ENCODE peak calls at places on chromosomes 12 and 14, in nine cellular contexts. I, V, D, Z, K, F, G, C and X are unnamed samples. For H3K4me1 and H3K27me3, the result is how much of the 10 kb centered on the place peaks cover.

GRCh38 chr14:26008290-26008689 is 589.5 kb downstream of the NOVA1 start:
- DNase-seq in Z (no peak), C (no peak), F (peak), I (no peak), K (no peak), V (no peak), D (no peak), G (no peak), X (no peak)

GRCh38 chr14:63470877-63471565 is 72.2 kb downstream of the PPP2R5E start:
- DNase-seq in I (no peak), F (no peak), D (no peak), C (no peak), K (no peak), G (no peak), Z (no peak), V (no peak), X (no peak)

GRCh38 chr12:96247567-96247962 is 53.4 kb downstream of the ELK3 start:
- DNase-seq in F (no peak), I (no peak), G (no peak), C (no peak), K (no peak), D (no peak), V (no peak), Z (no peak), X (no peak)

GRCh38 chr12:101039848-101040531 is 170.0 kb downstream of the SLC5A8 start:
- DNase-seq in V (no peak), Z (no peak), K (no peak), F (no peak), D (no peak), G (no peak), I (no peak), C (no peak), X (no peak)

GRCh38 chr14:67964391-67964812 is 144.8 kb downstream of the RAD51B start:
- DNase-seq in D (no peak), I (no peak), K (no peak), F (no peak), C (no peak), V (no peak), Z (no peak), G (no peak), X (no peak)

GRCh38 chr12:109027767-109028166 is 6.9 kb upstream of the SVOP start:
- DNase-seq in I (no peak), G (no peak), D (no peak), Z (no peak), K (no peak), V (no peak), C (no peak), F (no peak), X (no peak)

GRCh38 chr12:70560671-70561070 is 76.6 kb downstream of the PTPRB start:
- DNase-seq in C (no peak), D (no peak), V (no peak), K (no peak), I (no peak), F (no peak), Z (no peak), G (no peak), X (no peak)

GRCh38 chr14:88233915-88234314 is 89.2 kb downstream of the KCNK10 start:
- DNase-seq in G (no peak), K (no peak), F (peak), I (no peak), Z (no peak), D (no peak), C (peak), V (no peak), X (no peak)

GRCh38 chr14:96203635-96204034 is 1.0 kb upstream of the BDKRB2 start:
- DNase-seq in C (no peak), V (no peak), D (no peak), Z (no peak), F (no peak), I (no peak), K (no peak), G (no peak), X (no peak)

GRCh38 chr14:105092912-105093425 is 27.7 kb upstream of the GPR132 start:
- DNase-seq in C (peak), D (peak), V (no peak), K (no peak), I (peak), F (peak), Z (peak), G (peak), X (peak)

GRCh38 chr14:47438650-47439140 is 236.7 kb downstream of the MDGA2 start:
- DNase-seq in G (no peak), D (no peak), C (no peak), Z (no peak), V (no peak), I (no peak), F (peak), K (no peak), X (no peak)

GRCh38 chr12:58443981-58444371 is 476.3 kb downstream of the LRIG3 start:
- DNase-seq in G (no peak), F (no peak), I (no peak), Z (no peak), K (no peak), V (no peak), C (no peak), D (no peak), X (no peak)

GRCh38 chr14:53979747-53980642 is 23.4 kb upstream of the BMP4 start:
- DNase-seq in F (no peak), K (no peak), Z (no peak), G (no peak), C (no peak), I (no peak), D (peak), V (peak), X (no peak)

GRCh38 chr12:110684322-110684836 is 4.5 kb downstream of the HVCN1 start:
- DNase-seq in K (no peak), D (no peak), C (peak), F (no peak), Z (no peak), G (no peak), V (no peak), I (no peak), X (no peak)

GRCh38 chr12:12428047-12428446 is 71.2 kb downstream of the BORCS5 start:
- DNase-seq in I (no peak), C (no peak), F (no peak), Z (no peak), V (no peak), G (no peak), D (no peak), K (no peak), X (no peak)
- H3K4me1 ChIP-seq in I (under half), C (under half), F (under half), Z (under half), V (under half), G (under half), D (under half), K (under half), X (under half)

GRCh38 chr14:20630340-20631022 is 11.0 kb downstream of the OR6S1 start:
- DNase-seq in V (no peak), C (peak), G (peak), Z (peak), D (no peak), I (no peak), F (peak), K (no peak), X (no peak)
- H3K27me3 ChIP-seq in V (half or more), C (under half), G (under half), Z (half or more), D (under half), I (under half), F (half or more), K (under half), X (under half)

DNA sequence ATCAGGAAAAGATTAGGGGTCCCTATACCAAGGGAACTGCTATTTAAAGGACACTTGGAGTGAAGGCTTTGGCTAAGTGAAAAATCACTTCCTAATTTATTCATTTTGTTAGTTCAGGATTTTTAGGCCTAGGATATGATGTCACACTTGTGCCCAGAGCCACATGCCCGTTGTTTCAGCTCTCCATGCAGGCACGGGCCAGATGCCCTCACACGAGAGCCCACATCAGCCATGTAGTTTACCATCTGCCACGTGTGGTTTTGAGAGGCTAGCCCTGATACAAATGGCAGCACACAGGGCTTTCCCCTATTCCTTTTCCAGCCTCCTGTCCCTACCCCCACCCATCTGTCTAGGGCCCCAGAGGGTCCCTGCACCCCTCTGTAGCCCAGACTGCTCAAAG is 11.9 kb upstream of the LRP1-AS start:
- DNase-seq in K (no peak), Z (no peak), I (no peak), G (no peak), D (no peak), V (no peak), C (no peak), F (no peak), X (peak)
- H3K27ac ChIP-seq in K (no peak), Z (no peak), I (no peak), G (no peak), D (peak), V (no peak), C (no peak), F (no peak), X (no peak)

GRCh38 chr12:116090516-116090915 is 187.0 kb downstream of the MED13L start:
- DNase-seq in K (no peak), I (no peak), D (no peak), V (no peak), F (no peak), G (no peak), Z (no peak), C (no peak), X (no peak)

GRCh38 chr12:116092776-116093175 is 184.7 kb downstream of the MED13L start:
- DNase-seq in K (no peak), D (no peak), Z (no peak), G (no peak), I (no peak), F (no peak), C (no peak), V (no peak), X (no peak)

GRCh38 chr12:116093915-116094314 is 183.6 kb downstream of the MED13L start:
- DNase-seq in Z (no peak), C (no peak), V (no peak), K (no peak), D (no peak), I (no peak), F (no peak), G (no peak), X (no peak)

GRCh38 chr12:116092162-116092561 is 185.3 kb downstream of the MED13L start:
- DNase-seq in G (no peak), D (no peak), Z (no peak), K (no peak), F (no peak), I (no peak), V (no peak), C (no peak), X (no peak)

GRCh38 chr12:116091579-116091978 is 185.9 kb downstream of the MED13L start:
- DNase-seq in C (no peak), V (no peak), D (no peak), G (no peak), Z (no peak), I (no peak), F (no peak), K (no peak), X (no peak)
- H3K4me1 ChIP-seq in C (under half), V (under half), D (under half), G (under half), Z (under half), I (under half), F (under half), K (under half), X (under half)

GRCh38 chr12:5217936-5218335 is 174.3 kb downstream of the KCNA5 start:
- DNase-seq in C (no peak), I (no peak), K (no peak), F (no peak), G (no peak), Z (no peak), V (no peak), D (no peak), X (no peak)
- H3K27me3 ChIP-seq in C (under half), I (under half), K (under half), F (under half), G (under half), Z (under half), V (under half), D (under half), X (under half)

GRCh38 chr12:123250471-123251383 is 17.5 kb downstream of the MTRFR start:
- DNase-seq in Z (no peak), I (no peak), V (peak), K (no peak), C (no peak), G (no peak), D (no peak), F (no peak), X (no peak)

GRCh38 chr12:123254853-123255446 is 16.7 kb downstream of the CDK2AP1 start:
- DNase-seq in K (no peak), C (no peak), F (no peak), D (no peak), Z (no peak), I (no peak), V (no peak), G (no peak), X (no peak)

GRCh38 chr12:123245678-123246077 is 12.4 kb downstream of the MTRFR start:
- DNase-seq in Z (no peak), K (no peak), D (no peak), C (no peak), V (no peak), G (no peak), F (no peak), I (no peak), X (no peak)

GRCh38 chr12:123253606-123254459 is 17.8 kb downstream of the CDK2AP1 start:
- DNase-seq in G (no peak), D (peak), I (no peak), V (peak), K (no peak), C (no peak), F (no peak), Z (no peak), X (peak)

GRCh38 chr12:123251403-123252076 is 18.3 kb downstream of the MTRFR start:
- DNase-seq in F (no peak), G (no peak), I (no peak), V (no peak), C (no peak), Z (no peak), D (no peak), K (no peak), X (no peak)
- H3K27ac ChIP-seq in F (peak), G (no peak), I (no peak), V (peak), C (peak), Z (no peak), D (no peak), K (no peak), X (no peak)

GRCh38 chr12:48853228-48853688 is 1.3 kb upstream of the DDX23 start:
- DNase-seq in I (peak), G (peak), K (peak), C (peak), Z (peak), V (peak), F (peak), D (peak), X (peak)

GRCh38 chr12:48852734-48853168 is 788 bp upstream of the DDX23 start:
- DNase-seq in D (no peak), V (no peak), Z (no peak), K (no peak), I (no peak), F (peak), G (no peak), C (no peak), X (no peak)

GRCh38 chr12:48851883-48852733 is at the start of gene DDX23:
- DNase-seq in G (peak), I (peak), V (peak), Z (peak), C (peak), D (peak), F (peak), K (peak), X (peak)

GRCh38 chr12:48856379-48856778 is 4.4 kb upstream of the DDX23 start:
- DNase-seq in C (no peak), V (no peak), Z (no peak), I (no peak), G (no peak), K (no peak), D (no peak), F (no peak), X (no peak)

GRCh38 chr12:48854488-48854887 is 2.5 kb upstream of the DDX23 start:
- DNase-seq in K (no peak), D (no peak), F (no peak), Z (no peak), G (no peak), V (no peak), C (no peak), I (no peak), X (no peak)
- H3K4me1 ChIP-seq in K (under half), D (under half), F (under half), Z (under half), G (under half), V (under half), C (under half), I (under half), X (under half)